ENCODE peak calls at places on chromosomes 11 and 22, in six cellular contexts. L, N, U, I, E and W are unnamed samples.

GRCh38 chr11:46724088-46724487 is 5.1 kb downstream of the F2 start:
- DNase-seq in L (no peak), N (no peak), U (no peak), I (no peak), E (no peak), W (no peak)

GRCh38 chr22:25497269-25497668 is 67.2 kb upstream of the GRK3 start:
- DNase-seq in L (no peak), N (no peak), U (no peak), I (no peak), E (no peak), W (no peak)

GRCh38 chr11:66541892-66542291 is 4.0 kb downstream of the ZDHHC24 start:
- DNase-seq in L (no peak), N (no peak), U (no peak), I (no peak), E (no peak), W (no peak)

GRCh38 chr11:89504270-89504669 is 13.1 kb upstream of the NOX4 start:
- DNase-seq in L (no peak), N (no peak), U (no peak), I (no peak), E (no peak), W (no peak)

GRCh38 chr22:40602231-40602630 is 34.3 kb downstream of the MRTFA start:
- DNase-seq in L (no peak), N (no peak), U (no peak), I (no peak), E (no peak), W (no peak)

GRCh38 chr11:9527481-9528140 is 45.9 kb upstream of the WEE1 start:
- DNase-seq in L (peak), N (peak), U (no peak), I (no peak), E (no peak), W (no peak)

GRCh38 chr11:134338068-134338467 is 6.3 kb downstream of the GLB1L2 start:
- DNase-seq in L (no peak), N (no peak), U (no peak), I (no peak), E (no peak), W (no peak)

GRCh38 chr11:114115406-114116054 is 56.0 kb downstream of the ZBTB16 start:
- DNase-seq in L (no peak), N (no peak), U (no peak), I (peak), E (no peak), W (no peak)

GRCh38 chr22:48798281-48799226 is 1029.1 kb downstream of the BRD1 start:
- DNase-seq in L (no peak), N (no peak), U (no peak), I (no peak), E (no peak), W (no peak)

GRCh38 chr22:45897736-45898135 is 79.2 kb downstream of the WNT7B start:
- DNase-seq in L (no peak), N (no peak), U (no peak), I (no peak), E (no peak), W (no peak)

GRCh38 chr11:95567685-95568084 is 221.9 kb downstream of the FAM76B start:
- DNase-seq in L (no peak), N (no peak), U (no peak), I (no peak), E (no peak), W (no peak)

GRCh38 chr11:87223816-87224215 is 186.1 kb downstream of the TMEM135 start:
- DNase-seq in L (no peak), N (no peak), U (no peak), I (no peak), E (no peak), W (no peak)

GRCh38 chr11:65107078-65107477 is 4.6 kb upstream of the TM7SF2 start:
- DNase-seq in L (no peak), N (no peak), U (no peak), I (no peak), E (no peak), W (no peak)

GRCh38 chr22:43293661-43294392 is 49.3 kb downstream of the SCUBE1 start:
- DNase-seq in L (peak), N (peak), U (no peak), I (peak), E (no peak), W (no peak)

GRCh38 chr11:19644316-19644715 is 68.3 kb upstream of the NAV2 start:
- DNase-seq in L (no peak), N (no peak), U (no peak), I (no peak), E (no peak), W (no peak)

GRCh38 chr11:119206512-119207299 is 567 bp downstream of the CBL start:
- DNase-seq in L (peak), N (peak), U (peak), I (peak), E (peak), W (peak)

GRCh38 chr11:9777525-9777924 is 113.6 kb downstream of the SWAP70 start:
- DNase-seq in L (no peak), N (no peak), U (no peak), I (no peak), E (no peak), W (no peak)

GRCh38 chr11:69137148-69137844 is 18.4 kb upstream of the SMIM38 start:
- DNase-seq in L (no peak), N (no peak), U (no peak), I (no peak), E (no peak), W (no peak)

GRCh38 chr11:126918556-126918955 is 82.0 kb downstream of the KIRREL3 start:
- DNase-seq in L (no peak), N (no peak), U (no peak), I (no peak), E (no peak), W (no peak)

DNA sequence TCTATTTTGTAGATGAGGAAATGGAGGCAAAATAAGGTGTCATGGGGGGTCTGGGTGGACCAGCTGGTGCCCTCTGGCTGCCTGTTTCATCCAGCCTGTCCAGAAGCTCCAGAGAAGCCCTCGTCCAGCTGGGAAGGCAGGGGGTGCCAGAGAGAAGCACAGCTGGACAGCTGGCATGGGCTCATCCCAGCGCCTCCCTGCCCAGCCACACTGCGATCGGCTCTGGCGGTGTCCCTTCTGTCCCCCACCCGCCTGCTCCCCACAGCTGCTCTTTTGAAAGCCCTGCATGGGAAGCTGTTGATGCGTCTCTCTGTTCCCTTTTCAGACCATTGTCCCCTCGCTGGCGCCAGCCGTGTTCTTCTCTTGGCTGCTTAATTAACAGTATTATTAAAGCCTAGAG is 86.5 kb downstream of the MN1 start:
- DNase-seq in L (no peak), N (no peak), U (no peak), I (peak), E (no peak), W (no peak)
- TF ChIP-seq CTCF in L (no peak), N (no peak), U (no peak), I (peak), E (peak), W (no peak)

DNA sequence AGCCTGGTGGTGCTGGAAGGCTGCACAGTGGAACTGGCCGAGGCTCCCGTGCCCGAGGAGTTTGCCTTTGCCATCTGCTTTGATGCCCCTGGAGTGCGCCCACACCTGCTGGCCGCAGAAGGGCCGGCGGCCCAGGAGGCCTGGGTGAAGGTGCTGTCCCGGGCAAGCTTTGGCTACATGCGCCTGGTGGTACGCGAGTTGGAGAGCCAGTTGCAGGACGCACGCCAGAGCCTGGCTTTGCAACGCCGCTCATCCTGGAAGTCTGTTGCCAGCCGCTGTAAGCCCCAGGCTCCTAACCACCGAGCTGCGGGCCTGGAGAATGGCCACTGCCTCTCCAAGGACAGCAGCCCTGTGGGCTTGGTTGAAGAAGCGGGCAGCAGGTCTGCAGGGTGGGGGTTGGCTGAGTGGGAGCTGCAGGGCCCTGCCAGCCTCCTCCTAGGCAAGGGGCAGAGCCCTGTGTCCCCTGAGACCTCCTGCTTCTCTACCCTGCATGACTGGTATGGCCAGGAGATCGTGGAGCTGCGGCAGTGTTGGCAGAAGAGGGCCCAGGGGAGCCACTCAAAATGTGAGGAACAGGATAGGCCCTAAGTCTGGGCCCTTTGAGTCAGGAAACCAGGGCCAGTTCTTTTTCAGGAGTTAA is 1.9 kb upstream of the SMDT1 start:
- DNase-seq in L (no peak), N (no peak), U (no peak), I (no peak), E (no peak), W (no peak)
- TF ChIP-seq CTCF in L (no peak), N (no peak), U (no peak), I (no peak), E (no peak), W (no peak)

GRCh38 chr11:112421854-112422253 is 161.2 kb upstream of the PLET1 start:
- DNase-seq in L (no peak), N (no peak), U (no peak), I (no peak), E (no peak), W (no peak)

GRCh38 chr11:112425121-112425520 is 164.5 kb upstream of the PLET1 start:
- DNase-seq in L (no peak), N (no peak), U (no peak), I (no peak), E (no peak), W (no peak)
- TF ChIP-seq CTCF in L (no peak), N (no peak), U (no peak), I (no peak), E (no peak), W (no peak)

GRCh38 chr11:26550022-26550421 is 22.0 kb downstream of the MUC15 start:
- DNase-seq in L (no peak), N (no peak), U (no peak), I (no peak), E (no peak), W (no peak)

GRCh38 chr11:26553182-26553581 is 18.9 kb downstream of the MUC15 start:
- DNase-seq in L (no peak), N (no peak), U (no peak), I (no peak), E (no peak), W (no peak)

GRCh38 chr11:26549176-26549575 is 22.9 kb downstream of the MUC15 start:
- DNase-seq in L (no peak), N (no peak), U (no peak), I (no peak), E (no peak), W (no peak)

GRCh38 chr11:26556582-26556981 is 15.5 kb downstream of the MUC15 start:
- DNase-seq in L (no peak), N (no peak), U (no peak), I (no peak), E (no peak), W (no peak)

GRCh38 chr11:26551186-26551801 is 20.8 kb downstream of the MUC15 start:
- DNase-seq in L (no peak), N (no peak), U (no peak), I (no peak), E (no peak), W (no peak)
- TF ChIP-seq CTCF in L (no peak), N (no peak), U (no peak), I (peak), E (no peak), W (peak)

DNA sequence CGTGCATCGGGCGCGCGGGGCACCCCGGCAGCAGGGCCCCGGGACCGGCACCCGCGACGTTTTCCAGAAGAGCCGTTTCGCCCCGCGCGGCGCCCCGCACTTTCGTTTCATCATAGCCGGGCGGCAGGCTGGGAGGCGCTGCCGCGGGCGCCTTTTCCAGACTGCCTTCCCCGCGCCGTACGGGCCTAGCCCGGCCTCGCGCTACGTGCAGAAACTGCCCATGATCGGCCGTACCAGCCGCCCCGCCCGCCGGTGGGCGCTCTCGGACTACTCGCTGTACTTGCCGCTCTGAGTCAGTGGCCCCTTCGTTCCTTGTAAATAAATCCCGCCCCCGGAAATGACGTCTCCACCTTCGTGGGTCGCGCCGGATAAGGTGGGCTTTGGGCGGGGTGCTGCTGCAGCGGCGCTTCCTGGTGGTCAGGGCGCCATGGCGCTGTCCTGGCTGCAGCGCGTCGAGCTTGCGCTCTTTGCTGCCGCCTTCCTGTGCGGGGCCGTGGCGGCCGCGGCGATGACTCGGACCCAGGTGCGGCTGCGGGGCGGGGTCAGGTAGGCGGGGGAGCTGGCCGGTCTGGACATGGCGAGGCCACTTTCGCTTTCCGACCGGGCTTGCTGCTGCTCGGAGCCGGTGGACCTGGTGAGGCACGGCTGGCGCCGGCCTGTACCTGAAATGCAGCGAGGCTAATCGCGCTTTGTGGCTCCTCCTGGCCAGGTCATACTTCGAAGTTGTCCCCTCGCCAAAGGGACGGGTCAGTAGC is at the start of gene TMEM179B:
- DNase-seq in L (peak), N (peak), U (peak), I (peak), E (peak), W (peak)
- TF ChIP-seq CTCF in L (peak), N (no peak), U (peak), I (peak), E (peak), W (peak)

DNA sequence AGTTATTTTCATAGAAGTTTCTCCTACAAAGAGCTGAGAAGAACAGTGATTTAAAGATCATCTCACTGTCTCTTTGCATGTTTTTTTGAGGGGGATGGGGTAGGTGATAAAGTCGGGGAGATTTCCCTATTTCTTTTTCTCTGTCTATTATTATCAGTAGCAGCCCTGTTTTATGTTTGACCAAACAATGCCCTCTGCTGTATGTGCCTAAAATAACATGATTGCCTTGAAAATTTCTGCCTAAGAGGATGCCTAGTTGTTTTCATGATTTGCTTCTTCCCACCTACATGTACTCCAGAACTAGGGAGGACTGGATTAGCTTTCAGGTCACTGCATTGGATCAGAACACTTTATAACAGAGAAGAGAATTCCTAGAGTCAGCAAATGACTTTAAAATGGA is 1330.2 kb downstream of the LRRC4C start:
- DNase-seq in L (no peak), N (no peak), U (peak), I (peak), E (no peak), W (no peak)
- TF ChIP-seq CTCF in L (no peak), N (no peak), U (no peak), I (peak), E (no peak), W (peak)

GRCh38 chr11:79255965-79256364 is 184.9 kb downstream of the TENM4 start:
- DNase-seq in L (no peak), N (no peak), U (no peak), I (no peak), E (no peak), W (no peak)

GRCh38 chr11:79258606-79259005 is 182.2 kb downstream of the TENM4 start:
- DNase-seq in L (no peak), N (no peak), U (no peak), I (peak), E (no peak), W (no peak)

GRCh38 chr11:79263001-79263400 is 177.8 kb downstream of the TENM4 start:
- DNase-seq in L (peak), N (no peak), U (no peak), I (no peak), E (peak), W (no peak)

GRCh38 chr11:79262221-79262620 is 178.6 kb downstream of the TENM4 start:
- DNase-seq in L (no peak), N (peak), U (no peak), I (no peak), E (no peak), W (no peak)

DNA sequence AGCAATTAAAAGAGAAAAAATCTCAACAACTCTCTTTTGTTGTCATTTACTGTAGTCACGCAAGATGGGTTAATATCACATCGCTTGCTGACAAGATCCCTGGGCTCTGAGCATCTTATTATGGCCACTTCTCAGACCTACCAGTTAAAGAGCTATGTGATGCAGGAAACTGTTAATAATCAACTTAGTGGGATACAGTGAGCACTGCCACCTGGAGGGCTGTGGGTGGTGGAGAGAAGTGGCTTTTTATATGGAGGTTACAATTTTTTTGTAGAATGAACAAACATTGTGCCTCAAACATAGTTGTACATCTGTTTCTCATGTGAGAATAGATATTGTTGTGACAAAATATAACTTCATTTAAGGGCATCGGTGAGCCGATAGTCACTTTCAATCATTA is 181.0 kb downstream of the TENM4 start:
- DNase-seq in L (no peak), N (no peak), U (no peak), I (no peak), E (no peak), W (no peak)
- TF ChIP-seq CTCF in L (no peak), N (no peak), U (no peak), I (no peak), E (peak), W (no peak)

GRCh38 chr11:12243511-12243910 is 133.1 kb downstream of the MICAL2 start:
- DNase-seq in L (no peak), N (no peak), U (no peak), I (no peak), E (no peak), W (no peak)
- TF ChIP-seq CTCF in L (no peak), N (no peak), U (no peak), I (no peak), E (no peak), W (no peak)

DNA sequence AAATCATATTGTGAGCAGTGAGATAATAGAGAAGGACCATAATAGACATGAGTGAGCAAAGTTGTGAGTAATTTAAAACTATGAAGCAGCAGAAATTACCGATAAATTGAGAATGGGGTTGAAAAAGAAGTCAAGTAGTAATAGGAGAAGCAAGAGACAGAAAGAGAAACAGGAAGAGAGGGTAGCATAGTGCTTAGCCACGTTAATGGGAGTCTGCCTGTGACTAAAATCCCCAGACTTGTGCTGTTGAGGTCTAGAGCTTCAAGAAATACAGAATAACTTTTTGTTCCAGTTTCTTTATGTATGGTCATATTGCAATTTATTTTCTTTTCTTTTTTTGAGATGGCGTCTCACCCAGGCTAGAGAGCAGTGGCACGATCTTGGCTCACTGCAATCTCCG is 368.7 kb downstream of the METTL15 start:
- DNase-seq in L (no peak), N (no peak), U (no peak), I (no peak), E (no peak), W (no peak)
- TF ChIP-seq CTCF in L (no peak), N (no peak), U (no peak), I (no peak), E (no peak), W (no peak)

GRCh38 chr11:102313225-102313940 is 3.9 kb upstream of the BIRC3 start:
- DNase-seq in L (no peak), N (no peak), U (no peak), I (no peak), E (no peak), W (no peak)

GRCh38 chr11:102306817-102307814 is 10.2 kb upstream of the BIRC3 start:
- DNase-seq in L (peak), N (no peak), U (no peak), I (no peak), E (no peak), W (no peak)

GRCh38 chr11:102306048-102306575 is 11.2 kb upstream of the BIRC3 start:
- DNase-seq in L (peak), N (no peak), U (no peak), I (no peak), E (no peak), W (no peak)

GRCh38 chr11:102312656-102313055 is 4.6 kb upstream of the BIRC3 start:
- DNase-seq in L (no peak), N (no peak), U (no peak), I (no peak), E (no peak), W (no peak)

GRCh38 chr11:102309621-102310541 is 7.4 kb upstream of the BIRC3 start:
- DNase-seq in L (no peak), N (no peak), U (no peak), I (peak), E (no peak), W (no peak)
- TF ChIP-seq CTCF in L (no peak), N (no peak), U (no peak), I (peak), E (no peak), W (peak)